ENCODE peak calls at places on chromosome 9, in five cellular contexts. One of them, this sample, is unnamed.

GRCh38 chr9:86903461-86904010 is 43.8 kb downstream of the GAS1 start:
- DNase-seq in breast epithelium: no peak
- DNase-seq in A549: no peak
- DNase-seq in transverse colon: no peak
- DNase-seq in heart right ventricle: no peak
- DNase-seq in this sample: no peak

GRCh38 chr9:7358876-7359275 is 440.7 kb downstream of the DMAC1 start:
- DNase-seq in A549: no peak
- DNase-seq in heart right ventricle: no peak
- DNase-seq in transverse colon: no peak
- DNase-seq in breast epithelium: no peak
- DNase-seq in this sample: no peak

GRCh38 chr9:131666029-131666428 is 73.8 kb downstream of the RAPGEF1 start:
- DNase-seq in transverse colon: no peak
- DNase-seq in breast epithelium: no peak
- DNase-seq in heart right ventricle: no peak
- DNase-seq in A549: no peak
- DNase-seq in this sample: no peak

GRCh38 chr9:136287960-136288753 is 15.7 kb downstream of the CCDC187 start:
- DNase-seq in transverse colon: no peak
- DNase-seq in heart right ventricle: no peak
- DNase-seq in breast epithelium: no peak
- DNase-seq in A549: no peak
- DNase-seq in this sample: no peak

GRCh38 chr9:37496020-37496419 is 10.3 kb downstream of the POLR1E start:
- DNase-seq in breast epithelium: no peak
- DNase-seq in heart right ventricle: no peak
- DNase-seq in A549: no peak
- DNase-seq in transverse colon: no peak
- DNase-seq in this sample: no peak

GRCh38 chr9:37030591-37030939 is 3.5 kb downstream of the PAX5 start:
- DNase-seq in A549: no peak
- DNase-seq in breast epithelium: no peak
- DNase-seq in transverse colon: no peak
- DNase-seq in heart right ventricle: no peak
- DNase-seq in this sample: no peak

GRCh38 chr9:22098636-22099332 is 89.7 kb upstream of the CDKN2B start:
- DNase-seq in A549: no peak
- DNase-seq in heart right ventricle: no peak
- DNase-seq in transverse colon: no peak
- DNase-seq in breast epithelium: no peak
- DNase-seq in this sample: no peak

GRCh38 chr9:37444890-37445289 is 20.4 kb downstream of the ZBTB5 start:
- DNase-seq in transverse colon: no peak
- DNase-seq in heart right ventricle: no peak
- DNase-seq in breast epithelium: no peak
- DNase-seq in A549: no peak
- DNase-seq in this sample: no peak

GRCh38 chr9:37178742-37179141 is 58.4 kb downstream of the ZCCHC7 start:
- DNase-seq in A549: no peak
- DNase-seq in heart right ventricle: no peak
- DNase-seq in breast epithelium: no peak
- DNase-seq in transverse colon: no peak
- DNase-seq in this sample: no peak

GRCh38 chr9:31615964-31616363 is 768.5 kb upstream of the ACO1 start:
- DNase-seq in A549: no peak
- DNase-seq in transverse colon: no peak
- DNase-seq in breast epithelium: no peak
- DNase-seq in heart right ventricle: no peak
- DNase-seq in this sample: no peak

GRCh38 chr9:131464354-131465000 is 38.2 kb upstream of the POMT1 start:
- DNase-seq in A549: no peak
- DNase-seq in transverse colon: no peak
- DNase-seq in breast epithelium: no peak
- DNase-seq in heart right ventricle: no peak
- DNase-seq in this sample: no peak

GRCh38 chr9:130707225-130707976 is 13.8 kb downstream of the EXOSC2 start:
- DNase-seq in transverse colon: peak
- DNase-seq in breast epithelium: no peak
- DNase-seq in heart right ventricle: peak
- DNase-seq in A549: peak
- DNase-seq in this sample: peak

GRCh38 chr9:114448706-114449105 is 56.6 kb downstream of the WHRN start:
- DNase-seq in heart right ventricle: no peak
- DNase-seq in A549: no peak
- DNase-seq in breast epithelium: no peak
- DNase-seq in transverse colon: no peak
- DNase-seq in this sample: no peak

GRCh38 chr9:5186416-5187169 is 1.2 kb upstream of the INSL6 start:
- DNase-seq in A549: peak
- DNase-seq in breast epithelium: peak
- DNase-seq in heart right ventricle: peak
- DNase-seq in transverse colon: peak
- DNase-seq in this sample: peak

GRCh38 chr9:114691046-114691955 is 9.3 kb upstream of the TEX48 start:
- DNase-seq in A549: peak
- DNase-seq in heart right ventricle: no peak
- DNase-seq in transverse colon: no peak
- DNase-seq in breast epithelium: peak
- DNase-seq in this sample: no peak

GRCh38 chr9:6632516-6633328 is 12.8 kb downstream of the GLDC start:
- DNase-seq in heart right ventricle: no peak
- DNase-seq in breast epithelium: no peak
- DNase-seq in A549: no peak
- DNase-seq in transverse colon: peak
- DNase-seq in this sample: peak

DNA sequence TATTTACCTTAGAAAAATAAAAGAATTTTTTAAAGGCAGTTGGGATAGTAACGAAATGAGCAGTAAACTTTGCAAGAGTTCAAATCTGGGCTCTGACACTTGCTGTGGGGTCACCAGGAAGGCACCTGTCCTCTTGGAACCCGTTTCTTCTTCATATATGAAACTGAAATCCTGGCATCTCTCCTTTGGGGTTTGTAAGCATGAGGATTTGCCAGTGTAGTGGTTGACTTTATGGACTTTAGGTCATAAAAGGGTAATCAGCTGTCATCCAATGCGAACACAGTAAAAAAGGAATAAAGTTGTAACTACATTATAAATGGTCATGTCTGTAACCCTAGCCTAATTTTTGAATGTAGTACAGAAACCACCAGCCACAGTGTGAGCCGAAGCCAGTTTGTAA is 1.3 kb downstream of the RAB14 start:
- DNase-seq in transverse colon: peak
- DNase-seq in heart right ventricle: no peak
- DNase-seq in A549: no peak
- DNase-seq in breast epithelium: no peak
- DNase-seq in this sample: no peak
- H3K27ac ChIP-seq in transverse colon: peak
- H3K27ac ChIP-seq in heart right ventricle: no peak
- H3K27ac ChIP-seq in A549: peak
- H3K27ac ChIP-seq in breast epithelium: peak
- H3K27ac ChIP-seq in this sample: peak

DNA sequence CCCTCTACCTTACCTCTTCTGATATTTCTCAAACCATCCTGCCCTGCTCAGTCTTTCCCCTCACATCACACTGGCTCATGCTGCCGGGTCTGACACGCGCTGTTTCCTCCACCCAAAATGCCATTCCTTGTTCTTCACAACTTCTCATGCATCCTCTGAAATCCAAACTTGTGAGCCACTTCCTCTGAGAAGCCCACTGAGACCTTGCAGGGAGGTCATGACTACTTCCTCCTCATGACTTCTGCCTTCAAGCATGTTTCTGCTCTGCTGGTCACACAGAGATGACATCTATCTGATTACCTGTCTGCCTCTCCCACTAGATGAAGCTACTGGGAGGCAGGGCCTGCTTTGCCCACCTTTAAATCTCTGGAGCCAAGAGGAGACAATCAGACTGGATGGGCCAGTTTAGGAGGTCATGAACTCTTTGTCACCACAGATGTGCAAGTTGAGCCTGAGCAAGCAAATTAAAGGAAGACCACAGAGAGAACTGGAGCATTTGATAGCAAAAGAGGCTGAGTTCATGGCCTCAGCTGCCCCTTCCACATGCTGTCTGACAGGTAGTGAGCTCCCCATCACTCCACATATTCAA is 119.8 kb upstream of the TBC1D2 start:
- DNase-seq in A549: peak
- DNase-seq in heart right ventricle: no peak
- DNase-seq in breast epithelium: no peak
- DNase-seq in transverse colon: no peak
- DNase-seq in this sample: no peak
- TF ChIP-seq CTCF in A549: no peak
- TF ChIP-seq CTCF in heart right ventricle: no peak
- TF ChIP-seq CTCF in breast epithelium: no peak
- TF ChIP-seq CTCF in transverse colon: no peak
- TF ChIP-seq CTCF in this sample: no peak

DNA sequence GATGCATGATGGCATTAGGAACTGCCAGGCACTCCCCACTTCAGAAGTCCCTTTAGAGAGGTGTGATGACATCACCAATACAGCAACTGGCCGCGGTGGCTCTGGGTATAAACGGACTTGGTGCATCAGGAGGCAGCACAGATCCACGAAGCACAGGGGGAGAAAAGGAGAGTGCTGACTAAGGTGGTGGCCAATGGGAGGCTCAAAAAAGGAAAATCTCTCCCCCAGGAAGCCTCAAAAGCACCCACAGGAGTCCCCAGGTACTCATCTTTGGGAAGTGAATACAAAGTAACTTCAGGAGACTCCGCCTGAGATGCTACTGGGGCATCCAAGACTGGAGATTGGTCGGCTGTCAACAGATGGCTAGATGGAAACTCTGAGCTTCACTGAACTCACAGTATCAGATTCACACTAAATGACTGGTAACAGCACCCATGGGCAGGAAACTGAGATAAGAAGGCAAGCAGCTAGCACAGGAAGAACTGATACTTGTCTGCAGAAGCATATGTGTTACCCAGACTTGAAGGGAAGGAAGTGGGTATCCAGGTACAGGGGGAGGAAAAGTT is 7.6 kb downstream of the TTC39B start:
- DNase-seq in transverse colon: no peak
- DNase-seq in breast epithelium: no peak
- DNase-seq in A549: no peak
- DNase-seq in heart right ventricle: no peak
- DNase-seq in this sample: no peak
- H3K27ac ChIP-seq in transverse colon: no peak
- H3K27ac ChIP-seq in breast epithelium: no peak
- H3K27ac ChIP-seq in A549: no peak
- H3K27ac ChIP-seq in heart right ventricle: no peak
- H3K27ac ChIP-seq in this sample: no peak

GRCh38 chr9:127854169-127854833 is at the start of gene ENG:
- DNase-seq in A549: no peak
- DNase-seq in breast epithelium: peak
- DNase-seq in heart right ventricle: peak
- DNase-seq in transverse colon: peak
- DNase-seq in this sample: peak
- TF ChIP-seq CTCF in A549: no peak
- TF ChIP-seq CTCF in breast epithelium: no peak
- TF ChIP-seq CTCF in heart right ventricle: no peak
- TF ChIP-seq CTCF in transverse colon: no peak
- TF ChIP-seq CTCF in this sample: no peak